ENCODE peak calls at places on chromosomes 1 and 21, in five cellular contexts. One of them, this sample, is unnamed.

GRCh38 chr1:3756394-3756793 is 4.1 kb downstream of the CCDC27 start:
- DNase-seq in IMR-90: no peak
- DNase-seq in mesenchymal stem cell: no peak
- DNase-seq in mesendoderm: no peak
- DNase-seq in H9: no peak
- DNase-seq in this sample: no peak

GRCh38 chr1:234543442-234544093 is 64.6 kb upstream of the TARBP1 start:
- DNase-seq in IMR-90: no peak
- DNase-seq in mesenchymal stem cell: no peak
- DNase-seq in mesendoderm: peak; percentile 49
- DNase-seq in H9: no peak
- DNase-seq in this sample: no peak

GRCh38 chr1:193569696-193570269 is 383.4 kb upstream of the B3GALT2 start:
- DNase-seq in IMR-90: peak; percentile 91
- DNase-seq in mesenchymal stem cell: peak; percentile 93
- DNase-seq in mesendoderm: no peak
- DNase-seq in H9: no peak
- DNase-seq in this sample: peak; percentile 36

GRCh38 chr21:30227633-30228404 is 11.9 kb upstream of the CLDN8 start:
- DNase-seq in IMR-90: peak; percentile 5
- DNase-seq in mesenchymal stem cell: peak; percentile 91
- DNase-seq in mesendoderm: no peak
- DNase-seq in H9: no peak
- DNase-seq in this sample: peak; percentile 97

GRCh38 chr1:112704511-112704907 is 2.4 kb downstream of the RHOC start:
- DNase-seq in IMR-90: no peak
- DNase-seq in mesenchymal stem cell: no peak
- DNase-seq in mesendoderm: no peak
- DNase-seq in H9: no peak
- DNase-seq in this sample: no peak

GRCh38 chr1:11802616-11802972 is 3.2 kb downstream of the MTHFR start:
- DNase-seq in IMR-90: peak; percentile 7
- DNase-seq in mesenchymal stem cell: peak; percentile 45
- DNase-seq in mesendoderm: peak; percentile 75
- DNase-seq in H9: peak; percentile 60
- DNase-seq in this sample: peak; percentile 35

GRCh38 chr1:230752407-230752806 is 5.2 kb downstream of the CAPN9 start:
- DNase-seq in IMR-90: no peak
- DNase-seq in mesenchymal stem cell: no peak
- DNase-seq in mesendoderm: peak; percentile 48
- DNase-seq in H9: peak; percentile 70
- DNase-seq in this sample: no peak

GRCh38 chr21:36412916-36413315 is 27.7 kb downstream of the CHAF1B start:
- DNase-seq in IMR-90: no peak
- DNase-seq in mesenchymal stem cell: no peak
- DNase-seq in mesendoderm: no peak
- DNase-seq in H9: no peak
- DNase-seq in this sample: no peak

GRCh38 chr1:165857046-165857801 is 29.8 kb downstream of the UCK2 start:
- DNase-seq in IMR-90: peak; percentile 55
- DNase-seq in mesenchymal stem cell: no peak
- DNase-seq in mesendoderm: no peak
- DNase-seq in H9: no peak
- DNase-seq in this sample: peak; percentile 4

GRCh38 chr1:38505950-38506349 is 353.6 kb downstream of the RRAGC start:
- DNase-seq in IMR-90: no peak
- DNase-seq in mesenchymal stem cell: no peak
- DNase-seq in mesendoderm: no peak
- DNase-seq in H9: no peak
- DNase-seq in this sample: no peak

GRCh38 chr1:10890391-10891073 is 94.1 kb upstream of the CASZ1 start:
- DNase-seq in IMR-90: no peak
- DNase-seq in mesenchymal stem cell: no peak
- DNase-seq in mesendoderm: no peak
- DNase-seq in H9: no peak
- DNase-seq in this sample: peak; percentile 84

DNA sequence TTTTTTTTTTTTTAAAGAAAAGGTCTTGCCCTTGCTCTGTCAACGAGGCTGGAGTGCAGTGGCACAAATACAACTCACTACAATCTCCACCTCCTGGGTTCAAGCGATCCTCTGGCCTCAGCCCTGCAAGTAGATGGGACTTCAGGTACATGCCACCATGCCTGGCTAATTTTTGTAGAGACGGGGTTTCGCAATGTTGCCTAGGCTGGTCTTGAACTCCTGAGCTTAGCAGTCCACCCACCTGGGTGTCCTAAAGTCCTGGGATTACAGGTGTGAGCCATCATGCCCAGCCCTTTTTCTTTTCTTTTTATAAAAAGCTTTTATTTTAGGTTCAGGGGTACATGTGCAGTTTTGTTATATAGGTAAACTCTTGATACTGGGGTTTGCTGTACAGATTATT is 47.2 kb downstream of the TLR5 start:
- DNase-seq in IMR-90: no peak
- DNase-seq in mesenchymal stem cell: no peak
- DNase-seq in mesendoderm: no peak
- DNase-seq in H9: no peak
- DNase-seq in this sample: no peak
- H3K9ac ChIP-seq in IMR-90: no peak overlapping the region
- H3K9ac ChIP-seq in mesenchymal stem cell: no peak overlapping the region
- H3K9ac ChIP-seq in mesendoderm: no peak overlapping the region
- H3K9ac ChIP-seq in H9: no peak overlapping the region
- H3K9ac ChIP-seq in this sample: no peak overlapping the region

DNA sequence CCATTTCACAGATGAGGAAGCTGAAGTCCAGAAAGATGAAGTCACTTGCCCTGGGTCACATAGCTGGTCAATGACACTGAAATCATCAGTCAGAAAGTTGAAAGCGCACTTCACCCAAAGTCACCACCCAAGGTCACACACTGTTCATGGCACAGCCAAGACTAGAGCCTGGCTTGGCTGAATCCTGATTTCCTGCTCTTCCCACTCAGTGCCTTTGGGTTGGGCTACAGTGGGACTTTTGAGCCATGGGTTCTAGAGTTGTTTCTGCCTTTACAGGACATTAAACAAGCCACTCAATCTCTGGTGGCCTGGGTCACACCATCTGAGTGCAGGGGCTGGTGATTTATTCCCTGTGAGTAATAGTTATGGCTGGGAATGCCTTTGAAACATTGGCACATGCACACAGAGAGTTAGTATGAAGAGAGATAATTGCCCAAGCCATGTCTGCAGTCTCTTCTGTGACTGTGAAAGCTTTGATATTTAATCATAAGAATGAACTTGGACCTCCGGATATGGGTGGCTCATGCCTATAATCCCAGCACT is 15.9 kb upstream of the ARHGEF10L start:
- DNase-seq in IMR-90: no peak
- DNase-seq in mesenchymal stem cell: no peak
- DNase-seq in mesendoderm: no peak
- DNase-seq in H9: no peak
- DNase-seq in this sample: no peak
- H3K23ac ChIP-seq in IMR-90: no peak overlapping the region
- H3K23ac ChIP-seq in mesenchymal stem cell: no peak overlapping the region
- H3K23ac ChIP-seq in mesendoderm: no peak overlapping the region
- H3K23ac ChIP-seq in H9: no peak overlapping the region
- H3K23ac ChIP-seq in this sample: no peak overlapping the region

GRCh38 chr1:91651671-91652071 is 151.0 kb downstream of the CDC7 start:
- DNase-seq in IMR-90: peak; percentile 56
- DNase-seq in mesenchymal stem cell: peak; percentile 20
- DNase-seq in mesendoderm: no peak
- DNase-seq in H9: peak; percentile 29
- DNase-seq in this sample: no peak
- H3K4me1 ChIP-seq in IMR-90: peaks cover 15% of the 10 kb centered on the region
- H3K4me1 ChIP-seq in mesenchymal stem cell: peaks cover 12% of the 10 kb centered on the region
- H3K4me1 ChIP-seq in mesendoderm: no peaks in the 10 kb centered on the region
- H3K4me1 ChIP-seq in H9: no peaks in the 10 kb centered on the region
- H3K4me1 ChIP-seq in this sample: no peaks in the 10 kb centered on the region

GRCh38 chr21:44846201-44846484 is 27.3 kb downstream of the PTTG1IP start:
- DNase-seq in IMR-90: no peak
- DNase-seq in mesenchymal stem cell: no peak
- DNase-seq in mesendoderm: no peak
- DNase-seq in H9: no peak
- DNase-seq in this sample: no peak
- H3K9ac ChIP-seq in IMR-90: no peak overlapping the region
- H3K9ac ChIP-seq in mesenchymal stem cell: peak overlapping the region; percentile 78
- H3K9ac ChIP-seq in mesendoderm: peak overlapping the region; percentile 55
- H3K9ac ChIP-seq in H9: no peak overlapping the region
- H3K9ac ChIP-seq in this sample: no peak overlapping the region

GRCh38 chr1:219433471-219434131 is 179.3 kb downstream of the ZC3H11B start:
- DNase-seq in IMR-90: no peak
- DNase-seq in mesenchymal stem cell: no peak
- DNase-seq in mesendoderm: no peak
- DNase-seq in H9: no peak
- DNase-seq in this sample: no peak
- H3K23ac ChIP-seq in IMR-90: no peak overlapping the region
- H3K23ac ChIP-seq in mesenchymal stem cell: no peak overlapping the region
- H3K23ac ChIP-seq in mesendoderm: no peak overlapping the region
- H3K23ac ChIP-seq in H9: no peak overlapping the region
- H3K23ac ChIP-seq in this sample: no peak overlapping the region

GRCh38 chr1:89993541-89993940 is 1.4 kb upstream of the ZNF326 start:
- DNase-seq in IMR-90: no peak
- DNase-seq in mesenchymal stem cell: no peak
- DNase-seq in mesendoderm: no peak
- DNase-seq in H9: no peak
- DNase-seq in this sample: no peak
- H3K4me1 ChIP-seq in IMR-90: no peaks in the 10 kb centered on the region
- H3K4me1 ChIP-seq in mesenchymal stem cell: peaks cover 7% of the 10 kb centered on the region
- H3K4me1 ChIP-seq in mesendoderm: peaks cover 2% of the 10 kb centered on the region
- H3K4me1 ChIP-seq in H9: no peaks in the 10 kb centered on the region
- H3K4me1 ChIP-seq in this sample: peaks cover 6% of the 10 kb centered on the region

GRCh38 chr1:212916395-212917133 is 33.8 kb upstream of the VASH2 start:
- DNase-seq in IMR-90: peak; percentile 22
- DNase-seq in mesenchymal stem cell: peak; percentile 18
- DNase-seq in mesendoderm: peak; percentile 97
- DNase-seq in H9: peak; percentile 82
- DNase-seq in this sample: peak; percentile 29
- H3K9ac ChIP-seq in IMR-90: no peak overlapping the region
- H3K9ac ChIP-seq in mesenchymal stem cell: peak overlapping the region; percentile 30
- H3K9ac ChIP-seq in mesendoderm: peak overlapping the region; percentile 64
- H3K9ac ChIP-seq in H9: no peak overlapping the region
- H3K9ac ChIP-seq in this sample: no peak overlapping the region

GRCh38 chr21:45830720-45831366 is 150.7 kb upstream of the COL6A1 start:
- DNase-seq in IMR-90: no peak
- DNase-seq in mesenchymal stem cell: no peak
- DNase-seq in mesendoderm: no peak
- DNase-seq in H9: peak; percentile 22
- DNase-seq in this sample: no peak

GRCh38 chr21:45830221-45830640 is 151.3 kb upstream of the COL6A1 start:
- DNase-seq in IMR-90: no peak
- DNase-seq in mesenchymal stem cell: no peak
- DNase-seq in mesendoderm: no peak
- DNase-seq in H9: peak; percentile 29
- DNase-seq in this sample: no peak

GRCh38 chr21:45828580-45829565 is 152.7 kb upstream of the COL6A1 start:
- DNase-seq in IMR-90: no peak
- DNase-seq in mesenchymal stem cell: no peak
- DNase-seq in mesendoderm: no peak
- DNase-seq in H9: peak; percentile 23
- DNase-seq in this sample: no peak

GRCh38 chr21:45827881-45828579 is 153.5 kb upstream of the COL6A1 start:
- DNase-seq in IMR-90: no peak
- DNase-seq in mesenchymal stem cell: no peak
- DNase-seq in mesendoderm: no peak
- DNase-seq in H9: no peak
- DNase-seq in this sample: no peak

DNA sequence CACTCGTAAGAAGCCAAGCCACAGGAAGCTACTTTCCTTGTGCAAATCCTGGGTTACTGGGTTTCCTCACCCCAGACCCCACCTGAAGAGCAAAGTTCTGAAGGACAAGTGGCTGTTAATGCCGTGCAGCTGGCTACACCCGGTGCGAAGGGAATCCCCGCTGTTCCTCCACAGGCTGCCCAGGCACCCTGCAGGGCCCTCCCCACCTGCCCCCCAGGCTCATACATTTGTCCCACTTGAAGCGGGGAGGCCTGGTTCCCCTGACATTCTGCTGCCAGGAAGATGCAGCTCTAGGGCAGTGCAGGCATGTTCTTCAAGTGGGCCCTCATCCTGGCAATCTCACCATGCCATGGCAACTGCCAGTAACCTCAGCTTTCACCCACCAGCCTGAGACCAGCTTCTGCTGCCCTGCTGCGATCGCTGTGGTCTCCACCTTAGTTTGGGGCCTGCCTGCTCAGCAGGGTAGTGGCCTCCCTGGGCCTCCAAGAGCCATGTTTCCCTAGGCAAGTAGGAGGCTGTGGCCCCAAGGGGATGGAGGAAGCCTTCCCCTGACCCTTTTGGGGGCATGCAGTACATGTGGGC is 151.9 kb upstream of the COL6A1 start:
- DNase-seq in IMR-90: no peak
- DNase-seq in mesenchymal stem cell: no peak
- DNase-seq in mesendoderm: no peak
- DNase-seq in H9: peak; percentile 22
- DNase-seq in this sample: no peak
- H3K23ac ChIP-seq in IMR-90: no peak overlapping the region
- H3K23ac ChIP-seq in mesenchymal stem cell: no peak overlapping the region
- H3K23ac ChIP-seq in mesendoderm: no peak overlapping the region
- H3K23ac ChIP-seq in H9: no peak overlapping the region
- H3K23ac ChIP-seq in this sample: no peak overlapping the region

DNA sequence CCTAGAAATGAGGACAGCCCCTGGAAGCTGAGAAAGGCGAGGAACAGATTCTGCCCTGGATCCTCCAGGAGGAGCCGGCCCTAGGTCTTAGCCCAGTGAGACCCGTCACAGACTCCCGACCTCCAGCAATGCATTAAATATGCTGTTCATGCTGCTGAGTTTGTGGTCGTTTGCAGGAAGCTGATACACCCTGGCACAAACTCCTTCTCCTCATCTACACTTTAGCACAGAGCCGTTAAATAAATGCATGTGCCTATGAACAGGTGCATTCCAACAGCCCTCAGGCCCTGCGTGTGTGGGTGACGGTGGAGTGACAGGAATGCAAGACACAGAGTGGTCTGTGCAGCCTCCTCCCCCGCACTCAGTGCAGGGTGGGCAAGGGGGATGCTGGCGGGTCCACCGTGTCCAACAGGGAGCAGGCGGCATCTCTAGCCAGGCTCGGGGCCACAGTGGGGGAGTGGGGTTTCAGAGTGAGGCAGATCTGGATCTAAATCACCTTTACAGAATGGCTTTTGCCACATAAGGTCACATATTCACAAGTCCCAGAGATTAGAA is 106.6 kb upstream of the TMPRSS2 start:
- DNase-seq in IMR-90: no peak
- DNase-seq in mesenchymal stem cell: no peak
- DNase-seq in mesendoderm: no peak
- DNase-seq in H9: no peak
- DNase-seq in this sample: no peak
- H3K4me1 ChIP-seq in IMR-90: peaks cover 19% of the 10 kb centered on the region
- H3K4me1 ChIP-seq in mesenchymal stem cell: peaks cover 20% of the 10 kb centered on the region
- H3K4me1 ChIP-seq in mesendoderm: peaks cover 5% of the 10 kb centered on the region
- H3K4me1 ChIP-seq in H9: no peaks in the 10 kb centered on the region
- H3K4me1 ChIP-seq in this sample: peaks cover 3% of the 10 kb centered on the region

GRCh38 chr21:16020878-16021277 is 291.1 kb downstream of the USP25 start:
- DNase-seq in IMR-90: no peak
- DNase-seq in mesenchymal stem cell: no peak
- DNase-seq in mesendoderm: no peak
- DNase-seq in H9: no peak
- DNase-seq in this sample: no peak
- H3K9ac ChIP-seq in IMR-90: no peak overlapping the region
- H3K9ac ChIP-seq in mesenchymal stem cell: no peak overlapping the region
- H3K9ac ChIP-seq in mesendoderm: no peak overlapping the region
- H3K9ac ChIP-seq in H9: no peak overlapping the region
- H3K9ac ChIP-seq in this sample: no peak overlapping the region